ENCODE peak calls at places on chromosome 6, in four cellular contexts. U, A, I and J are unnamed samples.

GRCh38 chr6:52049252-52050050 is 38.0 kb downstream of the PKHD1 start:
- DNase-seq in U (peak), A (peak), I (peak), J (peak)

GRCh38 chr6:125949069-125949468 is 7.5 kb upstream of the HINT3 start:
- DNase-seq in U (no peak), A (no peak), I (no peak), J (no peak)

GRCh38 chr6:63351995-63352586 is 32.3 kb upstream of the LGSN start:
- DNase-seq in U (no peak), A (no peak), I (peak), J (no peak)

GRCh38 chr6:166705070-166705469 is 78.0 kb upstream of the RPS6KA2 start:
- DNase-seq in U (no peak), A (no peak), I (no peak), J (peak)

GRCh38 chr6:169738972-169739529 is 12.3 kb downstream of the DYNLT2 start:
- DNase-seq in U (no peak), A (no peak), I (no peak), J (no peak)

GRCh38 chr6:113909224-113909856 is 52.2 kb downstream of the MARCKS start:
- DNase-seq in U (peak), A (peak), I (peak), J (peak)

GRCh38 chr6:93266418-93266817 is 152.9 kb downstream of the EPHA7 start:
- DNase-seq in U (no peak), A (no peak), I (no peak), J (no peak)

GRCh38 chr6:157045831-157046454 is 268.8 kb downstream of the ARID1B start:
- DNase-seq in U (peak), A (no peak), I (peak), J (peak)

GRCh38 chr6:111894272-111894671 is 21.0 kb upstream of the FYN start:
- DNase-seq in U (no peak), A (no peak), I (no peak), J (no peak)

GRCh38 chr6:35170166-35170565 is 29.0 kb upstream of the TCP11 start:
- DNase-seq in U (no peak), A (no peak), I (no peak), J (no peak)

GRCh38 chr6:42454428-42454791 is 2.7 kb upstream of the TRERF1 start:
- DNase-seq in U (no peak), A (no peak), I (no peak), J (no peak)

GRCh38 chr6:95352064-95352463 is 225.3 kb upstream of the MANEA start:
- DNase-seq in U (no peak), A (no peak), I (peak), J (no peak)

GRCh38 chr6:78810146-78810545 is 57.2 kb upstream of the IRAK1BP1 start:
- DNase-seq in U (peak), A (no peak), I (peak), J (peak)

GRCh38 chr6:135488023-135488422 is 9.5 kb downstream of the AHI1 start:
- DNase-seq in U (no peak), A (no peak), I (no peak), J (no peak)

GRCh38 chr6:45436544-45437440 is 59.1 kb upstream of the SUPT3H start:
- DNase-seq in U (no peak), A (peak), I (no peak), J (no peak)

GRCh38 chr6:41970436-41970846 is 28.8 kb upstream of the CCND3 start:
- DNase-seq in U (no peak), A (no peak), I (no peak), J (no peak)

GRCh38 chr6:42450314-42451145 is 1.2 kb downstream of the TRERF1 start:
- DNase-seq in U (no peak), A (no peak), I (no peak), J (no peak)

GRCh38 chr6:119484598-119484997 is 135.0 kb upstream of the MAN1A1 start:
- DNase-seq in U (no peak), A (no peak), I (peak), J (no peak)
- TF ChIP-seq JUND in U (peak), A (no peak), I (peak), J (no peak)

GRCh38 chr6:105430685-105431084 is 27.8 kb upstream of the PREP start:
- DNase-seq in U (no peak), A (no peak), I (no peak), J (no peak)

GRCh38 chr6:105433723-105434122 is 30.8 kb upstream of the PREP start:
- DNase-seq in U (no peak), A (no peak), I (no peak), J (no peak)

GRCh38 chr6:105429676-105430075 is 26.8 kb upstream of the PREP start:
- DNase-seq in U (no peak), A (no peak), I (no peak), J (no peak)

GRCh38 chr6:105431226-105431625 is 28.3 kb upstream of the PREP start:
- DNase-seq in U (peak), A (no peak), I (peak), J (peak)

GRCh38 chr6:105432797-105433196 is 29.9 kb upstream of the PREP start:
- DNase-seq in U (no peak), A (no peak), I (peak), J (peak)
- TF ChIP-seq JUND in U (peak), A (no peak), I (peak), J (no peak)

GRCh38 chr6:30690403-30691207 is at the start of gene NRM:
- DNase-seq in U (peak), A (peak), I (no peak), J (peak)
- TF ChIP-seq JUND in U (no peak), A (peak), I (no peak), J (no peak)

GRCh38 chr6:143333749-143334520 is 116.6 kb downstream of the ADAT2 start:
- DNase-seq in U (no peak), A (no peak), I (no peak), J (no peak)

GRCh38 chr6:143331362-143331761 is 119.1 kb downstream of the ADAT2 start:
- DNase-seq in U (no peak), A (no peak), I (no peak), J (no peak)

GRCh38 chr6:143332153-143332845 is 118.2 kb downstream of the ADAT2 start:
- DNase-seq in U (no peak), A (no peak), I (no peak), J (no peak)

GRCh38 chr6:143335865-143336264 is 114.6 kb downstream of the ADAT2 start:
- DNase-seq in U (no peak), A (no peak), I (no peak), J (no peak)

GRCh38 chr6:143333081-143333480 is 117.4 kb downstream of the ADAT2 start:
- DNase-seq in U (no peak), A (no peak), I (no peak), J (no peak)
- TF ChIP-seq JUND in U (no peak), A (no peak), I (no peak), J (no peak)

GRCh38 chr6:18186033-18186432 is 30.8 kb downstream of the KDM1B start:
- DNase-seq in U (no peak), A (no peak), I (no peak), J (no peak)

GRCh38 chr6:18182568-18182967 is 27.3 kb downstream of the KDM1B start:
- DNase-seq in U (no peak), A (no peak), I (no peak), J (no peak)

GRCh38 chr6:18179770-18180393 is 24.7 kb downstream of the KDM1B start:
- DNase-seq in U (no peak), A (no peak), I (no peak), J (no peak)

GRCh38 chr6:18185624-18186023 is 30.4 kb downstream of the KDM1B start:
- DNase-seq in U (no peak), A (no peak), I (no peak), J (no peak)

DNA sequence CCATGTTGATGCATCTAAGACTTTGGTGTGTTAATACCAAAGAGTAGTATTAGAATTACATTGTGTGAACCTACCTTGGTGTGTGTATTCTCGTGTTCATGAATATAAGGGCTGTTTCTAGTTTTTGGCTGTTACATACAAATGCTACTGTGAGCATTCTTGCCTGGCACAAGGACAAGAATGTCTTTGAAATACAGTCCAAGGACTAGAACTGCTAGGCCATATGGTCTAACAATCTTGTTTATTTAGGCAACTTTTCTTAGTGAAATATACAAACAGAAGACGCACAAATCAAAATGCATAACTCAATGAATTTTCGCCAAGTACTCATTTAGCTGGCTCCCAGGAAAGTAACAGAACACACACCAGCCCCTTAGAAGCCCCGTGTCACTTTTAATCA is 28.5 kb downstream of the KDM1B start:
- DNase-seq in U (no peak), A (no peak), I (no peak), J (no peak)
- TF ChIP-seq JUND in U (no peak), A (no peak), I (no peak), J (no peak)